ENCODE peak calls at places on chromosomes 7 and 10, in six cellular contexts. Y is esophagus muscularis mucosa, T is HCT116, N is body of pancreas, Q is tibial nerve, W is transverse colon. A is an unnamed sample. For H3K4me1 and H3K36me3, the result is how much of the 10 kb centered on the place peaks cover.

GRCh38 chr7:130393095-130393494 is 12.8 kb downstream of the CPA1 start:
- DNase-seq in Y (peak), T (no peak), N (no peak), Q (no peak), W (no peak), A (no peak)

GRCh38 chr10:45673074-45673628 is 579 bp upstream of the ZFAND4 start:
- DNase-seq in Y (no peak), T (no peak), N (peak), Q (no peak), W (peak), A (no peak)

GRCh38 chr7:81574723-81575326 is 195.0 kb downstream of the HGF start:
- DNase-seq in Y (no peak), T (no peak), N (no peak), Q (no peak), W (no peak), A (no peak)

GRCh38 chr7:157932498-157933218 is 595.9 kb downstream of the DNAJB6 start:
- DNase-seq in Y (no peak), T (peak), N (no peak), Q (no peak), W (no peak), A (no peak)

GRCh38 chr7:44097064-44097932 is 6.8 kb upstream of the AEBP1 start:
- DNase-seq in Y (no peak), T (no peak), N (no peak), Q (no peak), W (peak), A (no peak)

GRCh38 chr10:98268694-98269386 is 846 bp upstream of the LOXL4 start:
- DNase-seq in Y (no peak), T (no peak), N (peak), Q (no peak), W (no peak), A (no peak)

GRCh38 chr10:131065673-131066331 is 245.7 kb downstream of the TCERG1L start:
- DNase-seq in Y (no peak), T (no peak), N (no peak), Q (no peak), W (no peak), A (no peak)

GRCh38 chr7:120190566-120190965 is 82.4 kb upstream of the KCND2 start:
- DNase-seq in Y (no peak), T (no peak), N (no peak), Q (no peak), W (no peak), A (no peak)

GRCh38 chr10:97396056-97396455 is 5.1 kb downstream of the RRP12 start:
- DNase-seq in Y (no peak), T (no peak), N (no peak), Q (no peak), W (no peak), A (no peak)

GRCh38 chr10:92031580-92031979 is 108.0 kb downstream of the BTAF1 start:
- DNase-seq in Y (no peak), T (no peak), N (no peak), Q (no peak), W (no peak), A (no peak)

GRCh38 chr7:19872094-19872493 is 98.7 kb upstream of the TMEM196 start:
- DNase-seq in Y (no peak), T (no peak), N (no peak), Q (no peak), W (no peak), A (no peak)

GRCh38 chr7:32043688-32044087 is 26.5 kb downstream of the PDE1C start:
- DNase-seq in Y (no peak), T (no peak), N (no peak), Q (no peak), W (no peak), A (no peak)

GRCh38 chr10:80122746-80123145 is 9.8 kb upstream of the PLAC9 start:
- DNase-seq in Y (no peak), T (no peak), N (no peak), Q (no peak), W (no peak), A (no peak)

GRCh38 chr10:124019886-124020797 is 73.3 kb downstream of the CHST15 start:
- DNase-seq in Y (no peak), T (no peak), N (no peak), Q (no peak), W (no peak), A (no peak)

GRCh38 chr7:100602889-100603696 is 930 bp downstream of the PCOLCE start:
- DNase-seq in Y (peak), T (no peak), N (peak), Q (peak), W (peak), A (no peak)

GRCh38 chr10:77967611-77968022 is 41.1 kb upstream of the DLG5 start:
- DNase-seq in Y (no peak), T (no peak), N (no peak), Q (no peak), W (no peak), A (no peak)

GRCh38 chr10:29420744-29421143 is 131.9 kb downstream of the LYZL1 start:
- DNase-seq in Y (no peak), T (no peak), N (no peak), Q (no peak), W (no peak), A (no peak)

GRCh38 chr7:6730343-6730633 is 23.5 kb upstream of the ZNF12 start:
- DNase-seq in Y (no peak), T (no peak), N (no peak), Q (no peak), W (no peak), A (no peak)

GRCh38 chr10:110764378-110764777 is 107.3 kb upstream of the PDCD4 start:
- DNase-seq in Y (no peak), T (no peak), N (no peak), Q (no peak), W (no peak), A (no peak)

GRCh38 chr10:1323951-1324350 is 267.8 kb downstream of the WDR37 start:
- DNase-seq in Y (no peak), T (no peak), N (no peak), Q (no peak), W (no peak), A (no peak)

GRCh38 chr7:17598846-17599245 is 300.4 kb downstream of the AHR start:
- DNase-seq in Y (no peak), T (no peak), N (no peak), Q (no peak), W (no peak), A (no peak)

GRCh38 chr7:126483972-126484371 is 768.8 kb downstream of the GRM8 start:
- DNase-seq in Y (no peak), T (no peak), N (no peak), Q (no peak), W (no peak), A (no peak)

GRCh38 chr7:1586126-1586826 is 16.4 kb upstream of the PSMG3 start:
- DNase-seq in Y (no peak), T (no peak), N (no peak), Q (no peak), W (no peak), A (no peak)

GRCh38 chr10:131852161-131852822 is 48.5 kb upstream of the PPP2R2D start:
- DNase-seq in Y (no peak), T (no peak), N (no peak), Q (no peak), W (no peak), A (no peak)

GRCh38 chr10:78641693-78642092 is 427.1 kb upstream of the ZMIZ1 start:
- DNase-seq in Y (no peak), T (no peak), N (no peak), Q (no peak), W (no peak), A (no peak)

GRCh38 chr10:132861884-132862461 is 76.0 kb upstream of the NKX6-2 start:
- DNase-seq in Y (no peak), T (no peak), N (peak), Q (no peak), W (peak), A (no peak)

GRCh38 chr7:31648288-31648687 is 38.7 kb upstream of the PPP1R17 start:
- DNase-seq in Y (no peak), T (no peak), N (no peak), Q (no peak), W (no peak), A (no peak)

GRCh38 chr7:29561271-29561670 is 2.4 kb upstream of the PRR15 start:
- DNase-seq in Y (no peak), T (no peak), N (no peak), Q (no peak), W (no peak), A (no peak)
- H3K4me1 ChIP-seq in Y (under half), T (under half), N (under half), Q (under half), W (under half), A (under half)

DNA sequence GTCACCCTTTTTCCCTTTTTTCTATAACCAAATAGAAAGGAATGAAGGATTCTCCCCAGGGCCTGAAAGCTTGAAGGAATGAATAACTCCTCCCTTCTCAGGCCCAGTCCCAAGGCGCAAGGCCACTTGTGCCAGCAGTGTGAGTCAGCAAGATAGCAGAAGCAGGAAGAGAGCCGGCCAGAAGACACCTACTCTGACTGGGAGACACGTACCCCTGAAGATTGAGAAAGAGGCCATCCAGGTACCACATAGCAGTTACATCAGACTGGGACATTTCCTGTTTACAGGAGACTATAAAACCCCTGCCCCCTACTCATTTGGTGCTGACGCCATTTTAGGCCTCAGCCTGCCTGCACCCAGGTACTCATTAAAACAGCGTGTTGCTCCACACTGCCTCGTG is 65.5 kb downstream of the LRRC17 start:
- DNase-seq in Y (no peak), T (peak), N (no peak), Q (no peak), W (no peak), A (no peak)
- H3K36me3 ChIP-seq in Y (under half), T (under half), N (under half), Q (under half), W (under half), A (under half)

GRCh38 chr10:129464251-129464650 is 2.8 kb upstream of the MGMT start:
- DNase-seq in Y (no peak), T (no peak), N (no peak), Q (no peak), W (no peak), A (no peak)

GRCh38 chr10:129468187-129468586 is 1.1 kb downstream of the MGMT start:
- DNase-seq in Y (peak), T (no peak), N (no peak), Q (no peak), W (no peak), A (no peak)

GRCh38 chr10:129465796-129466702 is 992 bp upstream of the MGMT start:
- DNase-seq in Y (peak), T (no peak), N (no peak), Q (no peak), W (peak), A (no peak)

GRCh38 chr10:129467346-129468119 is 492 bp downstream of the MGMT start:
- DNase-seq in Y (peak), T (no peak), N (peak), Q (no peak), W (peak), A (no peak)

GRCh38 chr10:129466703-129467345 is at the start of gene MGMT:
- DNase-seq in Y (peak), T (peak), N (peak), Q (peak), W (peak), A (peak)
- TF ChIP-seq POLR2A in Y (peak), T (no peak), N (peak), Q (peak), W (peak), A (peak)

DNA sequence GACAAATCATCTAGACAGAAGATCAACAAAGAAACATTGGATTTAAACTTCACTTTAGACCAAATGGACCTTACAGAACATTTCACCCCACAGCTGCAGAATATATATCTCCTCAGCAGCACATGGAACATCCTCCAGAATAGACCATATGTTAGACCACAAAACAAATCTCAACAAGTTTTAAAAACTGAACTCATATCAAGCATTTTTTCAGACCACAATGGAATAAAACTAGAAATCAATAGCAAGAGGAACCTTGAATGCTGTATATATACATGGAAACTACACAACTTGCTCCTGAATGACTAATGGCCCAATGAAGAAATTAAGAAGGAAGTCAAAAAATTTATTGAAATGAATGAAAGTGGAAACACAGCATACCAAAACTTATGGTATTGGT is 157.7 kb downstream of the MTERF1 start:
- DNase-seq in Y (no peak), T (no peak), N (no peak), Q (no peak), W (no peak), A (no peak)
- H3K4me1 ChIP-seq in Y (under half), T (under half), N (under half), Q (under half), W (under half), A (under half)

DNA sequence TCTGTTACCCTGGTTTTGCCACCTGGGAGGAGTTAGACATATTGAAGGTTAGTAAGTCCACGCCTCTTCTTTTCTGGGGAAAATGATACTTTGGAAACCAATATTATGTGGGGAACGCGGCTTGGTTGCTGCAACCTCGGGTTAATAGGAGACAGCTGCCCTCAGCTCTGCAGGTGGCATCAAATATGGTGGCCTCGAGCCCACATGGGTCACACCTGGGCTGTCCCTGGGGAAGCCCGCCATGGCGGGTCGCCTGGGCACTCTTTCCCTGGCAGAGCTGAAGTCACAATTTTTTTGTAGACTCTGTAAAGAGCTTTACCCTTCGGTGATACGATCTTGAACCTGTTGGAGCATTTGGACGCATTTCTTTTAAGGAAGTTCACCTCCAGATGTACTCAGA is 2.5 kb downstream of the PFKP start:
- DNase-seq in Y (no peak), T (no peak), N (no peak), Q (no peak), W (no peak), A (no peak)
- H3K36me3 ChIP-seq in Y (under half), T (under half), N (under half), Q (under half), W (under half), A (under half)

GRCh38 chr10:101782811-101783735 is at the start of gene NPM3:
- DNase-seq in Y (peak), T (peak), N (peak), Q (peak), W (peak), A (peak)

GRCh38 chr10:101783736-101784118 is 481 bp upstream of the NPM3 start:
- DNase-seq in Y (no peak), T (no peak), N (no peak), Q (no peak), W (no peak), A (no peak)

GRCh38 chr10:101780818-101781654 is 2.2 kb downstream of the NPM3 start:
- DNase-seq in Y (no peak), T (peak), N (peak), Q (no peak), W (peak), A (no peak)

GRCh38 chr10:101781655-101781983 is 1.6 kb downstream of the NPM3 start:
- DNase-seq in Y (no peak), T (no peak), N (no peak), Q (no peak), W (no peak), A (no peak)

DNA sequence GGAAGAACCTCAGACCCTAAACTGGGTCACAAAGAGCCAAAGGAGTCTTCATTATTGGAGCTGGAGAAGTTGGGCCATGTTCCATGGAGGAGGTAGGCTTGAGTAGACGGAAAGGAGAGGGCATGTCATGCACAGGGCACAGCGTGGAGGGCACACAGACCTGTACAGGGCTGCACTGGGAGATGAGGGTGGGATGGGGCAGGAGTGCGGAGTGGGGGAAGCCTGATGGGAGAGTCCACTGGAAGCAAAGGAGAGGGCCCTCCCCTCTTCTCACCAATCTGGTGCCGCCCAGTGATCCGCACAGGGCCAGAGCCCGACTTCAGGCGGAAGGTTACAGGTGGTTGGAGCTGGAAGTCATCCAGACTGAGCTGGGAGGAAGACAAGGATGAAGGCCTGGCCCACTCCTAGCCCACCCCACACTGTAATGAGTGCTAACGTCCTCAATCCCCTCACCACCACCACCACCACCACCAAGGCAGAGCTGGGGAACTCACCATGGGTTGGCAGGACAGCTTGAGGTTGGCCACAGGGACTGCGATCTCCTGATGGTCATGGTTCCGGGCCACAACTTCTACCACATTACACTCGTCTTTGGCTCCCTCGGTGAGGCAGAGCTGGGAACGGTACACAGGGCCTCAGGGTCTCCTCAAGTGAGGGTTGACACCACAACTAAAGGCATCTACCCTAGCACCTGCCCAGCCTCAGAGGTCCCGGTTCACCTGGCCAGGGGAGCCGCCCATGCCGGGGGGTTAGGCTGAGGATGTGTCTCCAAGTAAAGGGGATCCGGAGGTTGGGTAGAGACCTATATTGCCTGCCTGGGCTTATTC is 1.0 kb downstream of the NPM3 start:
- DNase-seq in Y (no peak), T (peak), N (no peak), Q (no peak), W (no peak), A (no peak)
- TF ChIP-seq POLR2A in Y (no peak), T (no peak), N (no peak), Q (no peak), W (no peak), A (no peak)

GRCh38 chr10:70346155-70346554 is 36.3 kb downstream of the LRRC20 start:
- DNase-seq in Y (no peak), T (no peak), N (no peak), Q (no peak), W (no peak), A (no peak)

GRCh38 chr10:70343712-70344111 is 38.7 kb downstream of the LRRC20 start:
- DNase-seq in Y (no peak), T (no peak), N (no peak), Q (no peak), W (no peak), A (no peak)

GRCh38 chr10:70343312-70343711 is 39.1 kb downstream of the LRRC20 start:
- DNase-seq in Y (no peak), T (no peak), N (no peak), Q (no peak), W (no peak), A (no peak)

GRCh38 chr10:70341016-70341415 is 41.4 kb downstream of the LRRC20 start:
- DNase-seq in Y (no peak), T (no peak), N (no peak), Q (no peak), W (no peak), A (no peak)

DNA sequence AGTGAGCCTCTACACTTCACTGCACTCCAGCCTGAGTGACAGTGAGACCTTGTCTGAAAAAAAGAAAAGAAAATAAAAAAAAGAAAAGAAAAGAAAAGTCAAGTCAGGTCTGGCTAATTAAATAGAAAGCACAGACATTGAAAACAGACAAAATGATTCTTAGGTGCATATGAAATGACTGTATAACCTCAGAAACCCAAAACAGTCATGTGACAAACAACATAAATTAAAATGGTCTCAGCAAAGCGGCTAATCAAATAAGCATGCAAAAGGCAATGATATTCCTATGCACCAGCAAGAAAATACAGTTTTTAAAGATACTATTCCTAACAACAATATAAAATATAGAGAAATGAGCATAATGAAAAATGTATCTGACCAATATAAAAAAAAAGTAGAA is 38.3 kb downstream of the LRRC20 start:
- DNase-seq in Y (no peak), T (no peak), N (no peak), Q (no peak), W (no peak), A (no peak)
- H3K4me1 ChIP-seq in Y (under half), T (under half), N (under half), Q (under half), W (under half), A (under half)